ENCODE peak calls at places on chromosomes 4 and X, in five cellular contexts. H, X, Y, O and P are unnamed samples.

GRCh38 chr4:119832731-119833233 is 204.2 kb upstream of the PDE5A start:
- DNase-seq in H (no peak), X (no peak), Y (no peak), O (no peak), P (no peak)

GRCh38 chr4:148053298-148054003 is 321.6 kb downstream of the ARHGAP10 start:
- DNase-seq in H (no peak), X (no peak), Y (no peak), O (peak; percentile 23), P (no peak)

GRCh38 chr4:53461244-53461643 is 83.8 kb downstream of the FIP1L1 start:
- DNase-seq in H (no peak), X (no peak), Y (no peak), O (peak; percentile 30), P (no peak)

GRCh38 chrX:96182366-96182765 is 502.3 kb upstream of the DIAPH2 start:
- DNase-seq in H (no peak), X (no peak), Y (no peak), O (peak; percentile 15), P (no peak)

GRCh38 chr4:26459054-26459755 is 31.1 kb downstream of the CCKAR start:
- DNase-seq in H (peak; percentile 31), X (no peak), Y (no peak), O (peak; percentile 86), P (no peak)

GRCh38 chr4:42566835-42567234 is 90.1 kb downstream of the ATP8A1 start:
- DNase-seq in H (no peak), X (no peak), Y (no peak), O (no peak), P (no peak)

GRCh38 chr4:113474017-113474416 is 287.5 kb downstream of the CAMK2D start:
- DNase-seq in H (no peak), X (no peak), Y (no peak), O (peak; percentile 82), P (no peak)

GRCh38 chr4:82293304-82293703 is 80.5 kb downstream of the HNRNPD start:
- DNase-seq in H (no peak), X (no peak), Y (no peak), O (no peak), P (no peak)

GRCh38 chrX:132218100-132218807 is 993 bp downstream of the RAP2C start:
- DNase-seq in H (peak; percentile 91), X (peak; percentile 85), Y (peak; percentile 48), O (peak; percentile 83), P (peak; percentile 84)

DNA sequence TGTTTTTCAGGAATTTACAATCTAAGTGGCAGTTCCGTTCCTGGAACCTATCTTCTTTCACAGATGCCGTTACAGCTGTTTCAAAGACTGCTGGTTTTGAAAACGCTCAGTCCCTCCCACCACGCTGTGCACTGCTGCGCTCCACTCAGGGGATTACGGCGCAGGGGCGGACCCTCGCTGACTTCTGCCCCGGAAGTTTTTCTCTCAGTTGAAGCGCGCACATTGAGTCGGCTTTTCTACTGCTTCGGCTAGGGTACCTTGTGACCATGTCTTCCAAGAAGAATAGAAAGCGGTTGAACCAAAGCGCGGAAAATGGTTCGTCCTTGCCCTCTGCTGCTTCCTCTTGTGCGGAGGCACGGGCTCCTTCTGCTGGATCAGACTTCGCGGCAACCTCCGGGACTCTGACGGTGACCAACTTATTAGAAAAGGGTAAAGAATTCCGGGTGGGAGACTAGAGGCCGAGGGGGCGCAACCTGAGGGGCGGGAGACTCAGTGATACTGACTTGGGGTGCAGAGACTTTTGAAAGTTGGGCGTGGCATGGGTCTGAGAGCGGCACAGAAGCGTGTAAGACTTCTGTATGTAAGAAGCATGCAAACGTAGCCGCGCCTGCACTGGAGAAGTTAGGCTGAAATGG is 597 bp upstream of the NUDT6 start:
- DNase-seq in H (peak; percentile 72), X (peak; percentile 83), Y (peak; percentile 56), O (peak; percentile 82), P (peak; percentile 90)
- TF ChIP-seq POLR2A in H (no peak), X (no peak), Y (no peak), O (no peak), P (no peak)

DNA sequence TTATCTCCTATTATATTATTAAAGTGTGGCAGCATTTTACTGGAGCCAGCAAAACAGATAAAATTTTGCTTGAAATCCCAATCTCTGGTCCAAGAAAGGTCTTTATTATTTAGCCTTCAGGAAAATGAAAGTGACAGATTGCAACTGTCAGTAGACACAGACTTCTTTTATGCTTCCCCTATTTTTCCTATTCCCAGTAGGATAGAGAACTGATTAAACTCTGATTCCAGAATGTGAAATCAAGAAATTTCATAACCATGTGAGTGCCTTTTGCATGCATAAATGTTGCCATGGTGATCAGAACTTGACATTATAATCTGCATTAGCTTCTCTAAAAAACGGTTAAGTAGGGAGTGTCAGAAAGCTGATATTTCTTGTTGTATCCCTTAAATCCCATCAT is 255.2 kb upstream of the GABRA2 start:
- DNase-seq in H (no peak), X (no peak), Y (no peak), O (no peak), P (no peak)
- TF ChIP-seq CTCF in H (no peak), X (no peak), Y (no peak), O (no peak), P (no peak)

DNA sequence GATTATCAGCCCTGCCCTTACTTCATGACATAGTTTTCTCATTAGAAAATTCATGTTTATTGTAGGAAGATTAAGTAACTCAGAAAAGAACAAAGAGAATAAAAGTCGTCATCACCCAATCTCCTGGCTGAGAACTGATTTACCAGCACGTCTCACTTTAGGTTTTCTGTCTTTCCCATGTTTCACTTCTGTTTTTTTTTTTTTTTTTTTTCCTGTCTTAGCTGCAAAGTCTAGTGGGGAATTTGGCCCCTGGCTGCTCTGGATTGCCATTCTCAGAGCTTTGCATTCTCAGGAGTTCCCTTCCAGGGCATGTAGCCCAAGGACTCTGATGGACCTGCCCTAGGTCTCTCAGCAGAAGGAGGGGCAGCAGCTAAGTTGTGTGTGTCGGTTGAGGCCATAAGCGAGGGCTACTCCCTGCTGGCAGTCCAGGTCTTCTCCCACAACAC is 57.8 kb downstream of the TMEM131L start:
- DNase-seq in H (no peak), X (no peak), Y (no peak), O (peak; percentile 45), P (no peak)
- H3K4me1 ChIP-seq in H (peaks cover 6% of the 10 kb centered on the region), X (no peaks in the 10 kb centered on the region), Y (peaks cover 5% of the 10 kb centered on the region), O (peaks cover 5% of the 10 kb centered on the region), P (peaks cover 18% of the 10 kb centered on the region)

GRCh38 chr4:141905751-141906150 is 269.4 kb downstream of the IL15 start:
- DNase-seq in H (no peak), X (no peak), Y (no peak), O (peak; percentile 80), P (no peak)
- TF ChIP-seq POLR2A in H (no peak), X (no peak), Y (no peak), O (no peak), P (no peak)

GRCh38 chrX:29903365-29903764 is 312.0 kb upstream of the MAGEB2 start:
- DNase-seq in H (no peak), X (no peak), Y (no peak), O (peak; percentile 7), P (no peak)
- TF ChIP-seq CTCF in H (peak; percentile 39), X (no peak), Y (no peak), O (peak; percentile 58), P (no peak)

GRCh38 chr4:108058685-108059440 is 69.2 kb downstream of the HADH start:
- DNase-seq in H (no peak), X (no peak), Y (no peak), O (peak; percentile 70), P (no peak)

GRCh38 chr4:108056418-108056817 is 66.7 kb downstream of the HADH start:
- DNase-seq in H (no peak), X (no peak), Y (no peak), O (no peak), P (no peak)

GRCh38 chr4:108060686-108061321 is 71.1 kb downstream of the HADH start:
- DNase-seq in H (no peak), X (peak; percentile 18), Y (no peak), O (no peak), P (no peak)

GRCh38 chr4:108055787-108056186 is 66.1 kb downstream of the HADH start:
- DNase-seq in H (no peak), X (no peak), Y (no peak), O (no peak), P (no peak)

DNA sequence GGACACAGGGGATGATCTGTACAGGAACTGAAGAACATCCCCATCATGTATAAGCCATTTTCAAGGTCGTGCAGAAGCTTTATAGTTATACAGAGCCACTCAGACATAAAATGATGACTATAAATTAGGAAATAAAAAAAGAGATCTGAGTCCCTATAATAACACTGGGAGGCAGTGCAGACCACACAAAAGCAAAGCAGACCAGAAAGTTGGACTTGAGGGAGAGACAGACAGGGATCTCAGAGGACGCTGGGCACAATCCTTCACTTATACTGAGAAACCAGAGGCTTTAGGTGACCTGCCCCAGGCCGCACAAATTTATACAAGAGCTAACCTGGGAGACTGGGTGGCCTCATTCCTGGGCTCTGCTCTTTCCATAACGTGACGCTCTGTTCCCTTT is 70.5 kb downstream of the HADH start:
- DNase-seq in H (peak; percentile 6), X (peak; percentile 20), Y (no peak), O (peak; percentile 46), P (no peak)
- H3K4me1 ChIP-seq in H (no peaks in the 10 kb centered on the region), X (no peaks in the 10 kb centered on the region), Y (no peaks in the 10 kb centered on the region), O (peaks cover 3% of the 10 kb centered on the region), P (no peaks in the 10 kb centered on the region)

GRCh38 chr4:48908687-48909086 is 2.1 kb upstream of the OCIAD2 start:
- DNase-seq in H (no peak), X (no peak), Y (no peak), O (no peak), P (no peak)

GRCh38 chr4:48904541-48905142 is 1.9 kb downstream of the OCIAD2 start:
- DNase-seq in H (no peak), X (no peak), Y (no peak), O (peak; percentile 29), P (no peak)

GRCh38 chr4:48907706-48908477 is 1.3 kb upstream of the OCIAD2 start:
- DNase-seq in H (no peak), X (peak; percentile 41), Y (no peak), O (no peak), P (no peak)

GRCh38 chr4:48905363-48906015 is 1.1 kb downstream of the OCIAD2 start:
- DNase-seq in H (peak; percentile 54), X (no peak), Y (no peak), O (peak; percentile 61), P (no peak)

GRCh38 chr4:48906283-48907173 is at the start of gene OCIAD2:
- DNase-seq in H (peak; percentile 64), X (peak; percentile 90), Y (no peak), O (no peak), P (peak; percentile 68)
- TF ChIP-seq POLR2A in H (peak; percentile 37), X (no peak), Y (no peak), O (no peak), P (no peak)

GRCh38 chrX:127037179-127037578 is 217.7 kb downstream of the PRR32 start:
- DNase-seq in H (no peak), X (no peak), Y (no peak), O (no peak), P (no peak)

GRCh38 chrX:127038065-127038464 is 218.5 kb downstream of the PRR32 start:
- DNase-seq in H (no peak), X (no peak), Y (no peak), O (no peak), P (no peak)
- TF ChIP-seq CTCF in H (no peak), X (no peak), Y (no peak), O (no peak), P (no peak)